ENCODE peak calls at places on chromosomes 13 and 19, in nine cellular contexts. Z is dorsolateral prefrontal cortex, M is T-helper 1 cell, X is fibroblast of the conjunctiva, U is cardiac muscle cell, E is upper lobe of left lung, F is A549, K is fibroblast of lung, C is A172. V is an unnamed sample.

GRCh38 chr19:39676004-39676403 is 20.3 kb downstream of the LGALS16 start:
- DNase-seq in Z (no peak), M (no peak), X (no peak), U (no peak), E (no peak), F (no peak), K (no peak), C (no peak), V (no peak)

GRCh38 chr19:17604372-17605025 is 49.0 kb downstream of the COLGALT1 start:
- DNase-seq in Z (no peak), M (no peak), X (no peak), U (no peak), E (no peak), F (no peak), K (no peak), C (no peak), V (no peak)

GRCh38 chr19:19538077-19538764 is at the start of gene CILP2:
- DNase-seq in Z (no peak), M (peak), X (no peak), U (peak), E (no peak), F (no peak), K (no peak), C (no peak), V (no peak)

GRCh38 chr19:16627194-16627927 is 643 bp downstream of the MED26 start:
- DNase-seq in Z (no peak), M (peak), X (no peak), U (no peak), E (peak), F (peak), K (peak), C (no peak), V (peak)

GRCh38 chr19:30327331-30327730 is 44.9 kb upstream of the ZNF536 start:
- DNase-seq in Z (no peak), M (no peak), X (no peak), U (no peak), E (no peak), F (no peak), K (no peak), C (no peak), V (no peak)

GRCh38 chr13:44842158-44842557 is 147.1 kb downstream of the NUFIP1 start:
- DNase-seq in Z (no peak), M (no peak), X (peak), U (peak), E (no peak), F (no peak), K (peak), C (peak), V (no peak)

GRCh38 chr19:50838239-50838638 is 4.9 kb upstream of the KLK15 start:
- DNase-seq in Z (no peak), M (no peak), X (no peak), U (peak), E (no peak), F (peak), K (no peak), C (no peak), V (no peak)

GRCh38 chr13:49248433-49249002 is 793 bp downstream of the CDADC1 start:
- DNase-seq in Z (no peak), M (no peak), X (no peak), U (peak), E (peak), F (peak), K (peak), C (peak), V (no peak)

GRCh38 chr19:49339364-49340068 is 4.3 kb downstream of the CD37 start:
- DNase-seq in Z (peak), M (no peak), X (peak), U (peak), E (peak), F (no peak), K (peak), C (no peak), V (peak)

GRCh38 chr19:31073485-31074221 is 275.6 kb downstream of the TSHZ3 start:
- DNase-seq in Z (no peak), M (no peak), X (no peak), U (no peak), E (no peak), F (no peak), K (no peak), C (no peak), V (no peak)

GRCh38 chr13:36130542-36131214 is 504 bp downstream of the DCLK1 start:
- DNase-seq in Z (peak), M (no peak), X (no peak), U (peak), E (peak), F (no peak), K (no peak), C (no peak), V (peak)

GRCh38 chr13:31890946-31891345 is 140.6 kb upstream of the FRY start:
- DNase-seq in Z (no peak), M (no peak), X (no peak), U (no peak), E (no peak), F (no peak), K (no peak), C (no peak), V (no peak)

GRCh38 chr13:40377783-40378182 is 288.7 kb downstream of the FOXO1 start:
- DNase-seq in Z (no peak), M (no peak), X (no peak), U (peak), E (no peak), F (no peak), K (peak), C (no peak), V (no peak)

GRCh38 chr13:26614721-26615120 is 57.2 kb downstream of the WASF3 start:
- DNase-seq in Z (peak), M (no peak), X (no peak), U (no peak), E (no peak), F (no peak), K (no peak), C (no peak), V (no peak)

GRCh38 chr19:17075860-17076538 is 422 bp downstream of the MYO9B start:
- DNase-seq in Z (no peak), M (peak), X (no peak), U (peak), E (peak), F (peak), K (no peak), C (peak), V (no peak)

GRCh38 chr19:18597809-18598660 is 8.6 kb downstream of the CRLF1 start:
- DNase-seq in Z (no peak), M (no peak), X (no peak), U (no peak), E (no peak), F (no peak), K (no peak), C (no peak), V (no peak)

GRCh38 chr19:33350538-33351309 is 22.8 kb upstream of the CEBPG start:
- DNase-seq in Z (peak), M (no peak), X (no peak), U (peak), E (no peak), F (no peak), K (peak), C (no peak), V (no peak)

GRCh38 chr13:106533101-106533939 is 2.1 kb downstream of the EFNB2 start:
- DNase-seq in Z (peak), M (peak), X (peak), U (peak), E (peak), F (peak), K (peak), C (peak), V (peak)

GRCh38 chr13:27257648-27258253 is 6.4 kb downstream of the RPL21 start:
- DNase-seq in Z (no peak), M (no peak), X (no peak), U (no peak), E (no peak), F (no peak), K (no peak), C (no peak), V (no peak)

GRCh38 chr19:45608948-45609347 is 6.9 kb upstream of the GPR4 start:
- DNase-seq in Z (no peak), M (no peak), X (no peak), U (no peak), E (no peak), F (no peak), K (no peak), C (no peak), V (no peak)

GRCh38 chr13:75493156-75493555 is 11.2 kb upstream of the TBC1D4 start:
- DNase-seq in Z (no peak), M (no peak), X (no peak), U (no peak), E (no peak), F (no peak), K (no peak), C (no peak), V (no peak)

GRCh38 chr13:28819046-28819747 is 942 bp upstream of the MTUS2 start:
- DNase-seq in Z (no peak), M (no peak), X (no peak), U (peak), E (no peak), F (peak), K (peak), C (no peak), V (no peak)

GRCh38 chr19:43430142-43430710 is 15.5 kb downstream of the TEX101 start:
- DNase-seq in Z (no peak), M (no peak), X (no peak), U (no peak), E (no peak), F (no peak), K (peak), C (no peak), V (no peak)

V was measured in pancreas.